ENCODE peak calls at places on chromosomes 3 and 15, in ten cellular contexts. R is foreskin fibroblast, T is nephron progenitor cell, B is ELR, M is natural killer cell, J is lower leg skin, F is COR-L47, Q is RKO, L is GM20000, W is iPS-NIHi11. C is an unnamed sample.

GRCh38 chr3:58421004-58421403 is 12.6 kb downstream of the PDHB start:
- DNase-seq in R (no peak), T (no peak), B (no peak), M (no peak), J (no peak), F (no peak), Q (no peak), L (no peak), W (no peak), C (no peak)

GRCh38 chr3:124351430-124352142 is 359.7 kb upstream of the ROPN1 start:
- DNase-seq in R (peak), T (peak), B (peak), M (no peak), J (no peak), F (peak), Q (peak), L (peak), W (peak), C (peak)

GRCh38 chr3:152113992-152114651 is 154.6 kb upstream of the MBNL1 start:
- DNase-seq in R (peak), T (no peak), B (no peak), M (no peak), J (no peak), F (no peak), Q (no peak), L (no peak), W (no peak), C (no peak)

GRCh38 chr3:12328132-12328915 is 39.5 kb downstream of the PPARG start:
- DNase-seq in R (no peak), T (no peak), B (no peak), M (no peak), J (no peak), F (no peak), Q (no peak), L (no peak), W (no peak), C (no peak)

GRCh38 chr3:129651316-129652202 is 45.1 kb upstream of the PLXND1 start:
- DNase-seq in R (peak), T (no peak), B (peak), M (no peak), J (no peak), F (no peak), Q (peak), L (no peak), W (peak), C (no peak)

GRCh38 chr15:76330281-76330680 is 6.3 kb upstream of the ISL2 start:
- DNase-seq in R (peak), T (peak), B (peak), M (no peak), J (peak), F (peak), Q (peak), L (no peak), W (peak), C (peak)

GRCh38 chr3:56919137-56919796 is 117.5 kb upstream of the ARHGEF3 start:
- DNase-seq in R (no peak), T (no peak), B (no peak), M (no peak), J (no peak), F (no peak), Q (no peak), L (no peak), W (no peak), C (no peak)

GRCh38 chr3:147419731-147420360 is 10.7 kb downstream of the ZIC1 start:
- DNase-seq in R (no peak), T (no peak), B (no peak), M (no peak), J (no peak), F (no peak), Q (no peak), L (peak), W (no peak), C (no peak)

GRCh38 chr3:30319713-30320112 is 286.7 kb upstream of the TGFBR2 start:
- DNase-seq in R (peak), T (no peak), B (peak), M (no peak), J (no peak), F (peak), Q (peak), L (no peak), W (peak), C (peak)

GRCh38 chr15:29050870-29051269 is 165.1 kb downstream of the APBA2 start:
- DNase-seq in R (peak), T (no peak), B (no peak), M (peak), J (no peak), F (no peak), Q (no peak), L (no peak), W (no peak), C (no peak)

GRCh38 chr15:61748529-61748928 is 311.7 kb downstream of the VPS13C start:
- DNase-seq in R (peak), T (no peak), B (no peak), M (no peak), J (no peak), F (no peak), Q (no peak), L (no peak), W (no peak), C (no peak)

GRCh38 chr3:143158549-143158988 is 39.0 kb downstream of the CHST2 start:
- DNase-seq in R (peak), T (no peak), B (peak), M (no peak), J (no peak), F (no peak), Q (no peak), L (peak), W (no peak), C (no peak)

GRCh38 chr3:128421439-128421836 is 45.3 kb downstream of the DNAJB8 start:
- DNase-seq in R (no peak), T (peak), B (no peak), M (no peak), J (no peak), F (no peak), Q (no peak), L (no peak), W (no peak), C (no peak)

GRCh38 chr3:184262166-184262926 is 993 bp upstream of the CAMK2N2 start:
- DNase-seq in R (no peak), T (peak), B (no peak), M (no peak), J (no peak), F (peak), Q (peak), L (no peak), W (peak), C (no peak)

GRCh38 chr15:71056111-71056510 is 59.2 kb upstream of the THSD4 start:
- DNase-seq in R (no peak), T (no peak), B (no peak), M (no peak), J (no peak), F (no peak), Q (no peak), L (no peak), W (no peak), C (no peak)

GRCh38 chr3:106092792-106093191 is 224.0 kb upstream of the CBLB start:
- DNase-seq in R (no peak), T (no peak), B (peak), M (no peak), J (no peak), F (no peak), Q (peak), L (no peak), W (no peak), C (no peak)

GRCh38 chr3:14143271-14143605 is 18.4 kb downstream of the TMEM43 start:
- DNase-seq in R (peak), T (no peak), B (peak), M (no peak), J (no peak), F (no peak), Q (no peak), L (no peak), W (no peak), C (no peak)

GRCh38 chr3:136343873-136344281 is 93.7 kb downstream of the PCCB start:
- DNase-seq in R (peak), T (no peak), B (peak), M (no peak), J (peak), F (no peak), Q (peak), L (no peak), W (no peak), C (peak)

GRCh38 chr3:136984837-136985236 is 27.1 kb downstream of the IL20RB start:
- DNase-seq in R (peak), T (no peak), B (no peak), M (no peak), J (no peak), F (no peak), Q (no peak), L (no peak), W (no peak), C (no peak)

GRCh38 chr3:195147649-195148121 is 123.3 kb downstream of the XXYLT1 start:
- DNase-seq in R (peak), T (no peak), B (peak), M (peak), J (no peak), F (no peak), Q (no peak), L (peak), W (no peak), C (no peak)

GRCh38 chr3:120182613-120183524 is 88.6 kb upstream of the GSK3B start:
- DNase-seq in R (peak), T (no peak), B (peak), M (no peak), J (no peak), F (peak), Q (peak), L (peak), W (peak), C (no peak)

GRCh38 chr15:85993116-85993515 is 86.6 kb upstream of the AGBL1 start:
- DNase-seq in R (no peak), T (no peak), B (no peak), M (no peak), J (no peak), F (no peak), Q (peak), L (no peak), W (no peak), C (no peak)

GRCh38 chr15:98207928-98208327 is 247.4 kb downstream of the ARRDC4 start:
- DNase-seq in R (no peak), T (no peak), B (no peak), M (no peak), J (no peak), F (no peak), Q (no peak), L (no peak), W (no peak), C (no peak)

GRCh38 chr15:100783760-100784492 is 95.7 kb upstream of the ALDH1A3 start:
- DNase-seq in R (no peak), T (no peak), B (no peak), M (no peak), J (peak), F (no peak), Q (no peak), L (no peak), W (no peak), C (no peak)

GRCh38 chr3:111850481-111850880 is 8.6 kb upstream of the PHLDB2 start:
- DNase-seq in R (peak), T (no peak), B (peak), M (no peak), J (no peak), F (no peak), Q (no peak), L (no peak), W (no peak), C (no peak)

GRCh38 chr15:45386420-45386819 is 8.1 kb upstream of the GATM start:
- DNase-seq in R (no peak), T (no peak), B (no peak), M (no peak), J (no peak), F (no peak), Q (no peak), L (no peak), W (no peak), C (no peak)

GRCh38 chr3:484302-484701 is 287.7 kb downstream of the CHL1 start:
- DNase-seq in R (no peak), T (no peak), B (no peak), M (no peak), J (no peak), F (no peak), Q (no peak), L (no peak), W (no peak), C (no peak)

GRCh38 chr3:16147226-16147625 is 27.3 kb upstream of the GALNT15 start:
- DNase-seq in R (peak), T (no peak), B (peak), M (no peak), J (no peak), F (no peak), Q (no peak), L (peak), W (no peak), C (no peak)

GRCh38 chr3:175605851-175606250 is 746.7 kb downstream of the NAALADL2 start:
- DNase-seq in R (no peak), T (no peak), B (no peak), M (no peak), J (no peak), F (no peak), Q (no peak), L (no peak), W (no peak), C (no peak)

GRCh38 chr3:129524081-129524480 is 4.4 kb upstream of the RHO start:
- DNase-seq in R (no peak), T (no peak), B (no peak), M (no peak), J (no peak), F (no peak), Q (no peak), L (no peak), W (no peak), C (no peak)

GRCh38 chr3:43316783-43317460 is 30.6 kb downstream of the SNRK start:
- DNase-seq in R (no peak), T (no peak), B (no peak), M (no peak), J (no peak), F (no peak), Q (no peak), L (no peak), W (peak), C (no peak)

GRCh38 chr15:90376789-90377188 is 11.3 kb upstream of the IQGAP1 start:
- DNase-seq in R (no peak), T (no peak), B (no peak), M (peak), J (peak), F (no peak), Q (no peak), L (peak), W (no peak), C (no peak)

GRCh38 chr3:76912966-76913365 is 126.9 kb upstream of the ROBO2 start:
- DNase-seq in R (no peak), T (no peak), B (no peak), M (no peak), J (no peak), F (no peak), Q (no peak), L (no peak), W (no peak), C (no peak)

GRCh38 chr3:57948782-57949242 is 59.4 kb upstream of the FLNB start:
- DNase-seq in R (no peak), T (no peak), B (no peak), M (no peak), J (peak), F (no peak), Q (no peak), L (no peak), W (no peak), C (no peak)

GRCh38 chr3:189171707-189172106 is at the start of gene TPRG1:
- DNase-seq in R (no peak), T (no peak), B (no peak), M (no peak), J (no peak), F (no peak), Q (no peak), L (no peak), W (no peak), C (no peak)